ENCODE peak calls at places on chromosome 1, in six cellular contexts. One of them, this sample, is unnamed.

GRCh38 chr1:30294508-30294907 is 428.9 kb downstream of the MATN1 start:
- DNase-seq in Right ventricle myocardium superior: no peak
- DNase-seq in NCI-H2029: no peak
- DNase-seq in T-helper 1 cell: no peak
- DNase-seq in tibial nerve: no peak
- DNase-seq in amygdala: no peak
- DNase-seq in this sample: no peak

GRCh38 chr1:40630488-40631223 is 34.8 kb downstream of the RIMS3 start:
- DNase-seq in Right ventricle myocardium superior: no peak
- DNase-seq in NCI-H2029: peak; percentile 88
- DNase-seq in T-helper 1 cell: no peak
- DNase-seq in tibial nerve: no peak
- DNase-seq in amygdala: no peak
- DNase-seq in this sample: no peak

GRCh38 chr1:156082111-156083091 is at the start of gene MEX3A:
- DNase-seq in Right ventricle myocardium superior: peak; percentile 85
- DNase-seq in NCI-H2029: peak; percentile 46
- DNase-seq in T-helper 1 cell: peak; percentile 24
- DNase-seq in tibial nerve: no peak
- DNase-seq in amygdala: peak; percentile 74
- DNase-seq in this sample: peak; percentile 63

GRCh38 chr1:8197493-8198282 is 120.2 kb upstream of the SLC45A1 start:
- DNase-seq in Right ventricle myocardium superior: peak; percentile 67
- DNase-seq in NCI-H2029: peak; percentile 53
- DNase-seq in T-helper 1 cell: no peak
- DNase-seq in tibial nerve: peak; percentile 58
- DNase-seq in amygdala: no peak
- DNase-seq in this sample: no peak

GRCh38 chr1:51294566-51295184 is 35.7 kb downstream of the TTC39A start:
- DNase-seq in Right ventricle myocardium superior: no peak
- DNase-seq in NCI-H2029: no peak
- DNase-seq in T-helper 1 cell: no peak
- DNase-seq in tibial nerve: no peak
- DNase-seq in amygdala: no peak
- DNase-seq in this sample: no peak

GRCh38 chr1:17688217-17688810 is 66.8 kb upstream of the ACTL8 start:
- DNase-seq in Right ventricle myocardium superior: no peak
- DNase-seq in NCI-H2029: no peak
- DNase-seq in T-helper 1 cell: no peak
- DNase-seq in tibial nerve: no peak
- DNase-seq in amygdala: no peak
- DNase-seq in this sample: no peak

GRCh38 chr1:185926562-185926961 is 192.4 kb downstream of the HMCN1 start:
- DNase-seq in Right ventricle myocardium superior: no peak
- DNase-seq in NCI-H2029: no peak
- DNase-seq in T-helper 1 cell: no peak
- DNase-seq in tibial nerve: no peak
- DNase-seq in amygdala: no peak
- DNase-seq in this sample: no peak

GRCh38 chr1:10812387-10812915 is 16.0 kb upstream of the CASZ1 start:
- DNase-seq in Right ventricle myocardium superior: no peak
- DNase-seq in NCI-H2029: no peak
- DNase-seq in T-helper 1 cell: no peak
- DNase-seq in tibial nerve: no peak
- DNase-seq in amygdala: no peak
- DNase-seq in this sample: no peak

GRCh38 chr1:90417139-90417538 is 300.0 kb downstream of the BARHL2 start:
- DNase-seq in Right ventricle myocardium superior: no peak
- DNase-seq in NCI-H2029: no peak
- DNase-seq in T-helper 1 cell: no peak
- DNase-seq in tibial nerve: no peak
- DNase-seq in amygdala: no peak
- DNase-seq in this sample: no peak

GRCh38 chr1:209585672-209586071 is 2.2 kb downstream of the CAMK1G start:
- DNase-seq in Right ventricle myocardium superior: peak; percentile 75
- DNase-seq in NCI-H2029: peak; percentile 26
- DNase-seq in T-helper 1 cell: no peak
- DNase-seq in tibial nerve: no peak
- DNase-seq in amygdala: peak; percentile 80
- DNase-seq in this sample: no peak

GRCh38 chr1:37705399-37705798 is 13.1 kb downstream of the CDCA8 start:
- DNase-seq in Right ventricle myocardium superior: no peak
- DNase-seq in NCI-H2029: no peak
- DNase-seq in T-helper 1 cell: no peak
- DNase-seq in tibial nerve: no peak
- DNase-seq in amygdala: no peak
- DNase-seq in this sample: no peak

GRCh38 chr1:162030741-162031280 is 7.1 kb upstream of the OLFML2B start:
- DNase-seq in Right ventricle myocardium superior: no peak
- DNase-seq in NCI-H2029: no peak
- DNase-seq in T-helper 1 cell: no peak
- DNase-seq in tibial nerve: no peak
- DNase-seq in amygdala: no peak
- DNase-seq in this sample: no peak

GRCh38 chr1:40583980-40584379 is 52.5 kb downstream of the ZNF684 start:
- DNase-seq in Right ventricle myocardium superior: no peak
- DNase-seq in NCI-H2029: no peak
- DNase-seq in T-helper 1 cell: no peak
- DNase-seq in tibial nerve: no peak
- DNase-seq in amygdala: no peak
- DNase-seq in this sample: no peak

GRCh38 chr1:112722601-112723510 is 7.7 kb upstream of the PPM1J start:
- DNase-seq in Right ventricle myocardium superior: no peak
- DNase-seq in NCI-H2029: no peak
- DNase-seq in T-helper 1 cell: no peak
- DNase-seq in tibial nerve: no peak
- DNase-seq in amygdala: no peak
- DNase-seq in this sample: no peak

GRCh38 chr1:204513117-204513716 is 3.0 kb upstream of the MDM4 start:
- DNase-seq in Right ventricle myocardium superior: peak; percentile 52
- DNase-seq in NCI-H2029: no peak
- DNase-seq in T-helper 1 cell: peak; percentile 32
- DNase-seq in tibial nerve: no peak
- DNase-seq in amygdala: no peak
- DNase-seq in this sample: peak; percentile 44

GRCh38 chr1:153990468-153991150 is at the start of gene RPS27:
- DNase-seq in Right ventricle myocardium superior: peak; percentile 89
- DNase-seq in NCI-H2029: peak; percentile 98
- DNase-seq in T-helper 1 cell: peak; percentile 76
- DNase-seq in tibial nerve: peak; percentile 79
- DNase-seq in amygdala: peak; percentile 93
- DNase-seq in this sample: peak; percentile 86

GRCh38 chr1:57450981-57451380 is 27.1 kb upstream of the DAB1 start:
- DNase-seq in Right ventricle myocardium superior: no peak
- DNase-seq in NCI-H2029: no peak
- DNase-seq in T-helper 1 cell: no peak
- DNase-seq in tibial nerve: no peak
- DNase-seq in amygdala: no peak
- DNase-seq in this sample: no peak

GRCh38 chr1:68826861-68827260 is 330.0 kb upstream of the DEPDC1 start:
- DNase-seq in Right ventricle myocardium superior: no peak
- DNase-seq in NCI-H2029: no peak
- DNase-seq in T-helper 1 cell: no peak
- DNase-seq in tibial nerve: no peak
- DNase-seq in amygdala: no peak
- DNase-seq in this sample: no peak

GRCh38 chr1:241696815-241697639 is 44.9 kb downstream of the WDR64 start:
- DNase-seq in Right ventricle myocardium superior: no peak
- DNase-seq in NCI-H2029: no peak
- DNase-seq in T-helper 1 cell: no peak
- DNase-seq in tibial nerve: no peak
- DNase-seq in amygdala: no peak
- DNase-seq in this sample: no peak

GRCh38 chr1:248306103-248306502 is 2.9 kb upstream of the OR2T12 start:
- DNase-seq in Right ventricle myocardium superior: no peak
- DNase-seq in NCI-H2029: no peak
- DNase-seq in T-helper 1 cell: no peak
- DNase-seq in tibial nerve: no peak
- DNase-seq in amygdala: no peak
- DNase-seq in this sample: no peak

GRCh38 chr1:35444519-35444774 is 112.8 kb downstream of the KIAA0319L start:
- DNase-seq in Right ventricle myocardium superior: no peak
- DNase-seq in NCI-H2029: no peak
- DNase-seq in T-helper 1 cell: no peak
- DNase-seq in tibial nerve: no peak
- DNase-seq in amygdala: no peak
- DNase-seq in this sample: no peak

GRCh38 chr1:110085666-110086065 is 15.2 kb upstream of the ALX3 start:
- DNase-seq in Right ventricle myocardium superior: peak; percentile 14
- DNase-seq in NCI-H2029: no peak
- DNase-seq in T-helper 1 cell: no peak
- DNase-seq in tibial nerve: no peak
- DNase-seq in amygdala: no peak
- DNase-seq in this sample: no peak

This sample was measured in effector memory CD8-positive, alpha-beta T cell.